ENCODE peak calls at places on chromosomes 12 and 14, in five cellular contexts. O is activated CD4-positive, alpha-beta T cell treated with anti-CD3 and anti-CD28 coated beads for 1 hour; H is fibroblast of villous mesenchyme; K is naive B cell; L is left lung. W is an unnamed sample.

GRCh38 chr12:59654061-59654460 is 58.2 kb downstream of the SLC16A7 start:
- DNase-seq in L (no peak), K (no peak), H (no peak), O (no peak), W (no peak)

GRCh38 chr12:42588981-42589464 is 523 bp downstream of the PRICKLE1 start:
- DNase-seq in L (peak; percentile 34), O (no peak), K (peak; percentile 20), H (no peak), W (no peak)

GRCh38 chr14:58919262-58919661 is 269.2 kb upstream of the DAAM1 start:
- DNase-seq in K (no peak), H (peak; percentile 75), O (no peak), L (no peak), W (no peak)

GRCh38 chr12:45517360-45517759 is 212.1 kb upstream of the ARID2 start:
- DNase-seq in L (no peak), H (no peak), O (no peak), K (no peak), W (no peak)

GRCh38 chr14:68608235-68608962 is 184.5 kb downstream of the ZFP36L1 start:
- DNase-seq in H (no peak), K (no peak), L (peak; percentile 74), O (no peak), W (no peak)

GRCh38 chr14:23352506-23353432 is at the start of gene SLC22A17:
- DNase-seq in H (peak; percentile 91), L (peak; percentile 76), O (peak; percentile 45), K (peak; percentile 36), W (peak; percentile 59)

GRCh38 chr12:53495903-53496751 is 3.1 kb downstream of the MAP3K12 start:
- DNase-seq in H (peak; percentile 93), K (no peak), L (peak; percentile 72), O (no peak), W (no peak)

GRCh38 chr14:23137221-23138172 is 18.4 kb upstream of the CEBPE start:
- DNase-seq in L (no peak), O (no peak), H (no peak), K (no peak), W (no peak)

GRCh38 chr12:39892146-39892545 is 213.7 kb downstream of the SLC2A13 start:
- DNase-seq in O (no peak), L (no peak), K (no peak), H (no peak), W (no peak)

GRCh38 chr12:60977966-60978365 is 1282.2 kb upstream of the USP15 start:
- DNase-seq in L (no peak), K (no peak), H (no peak), O (no peak), W (no peak)

GRCh38 chr12:44428825-44429224 is 447.3 kb downstream of the NELL2 start:
- DNase-seq in O (no peak), H (no peak), L (no peak), K (no peak), W (no peak)

W was measured in central memory CD4-positive, alpha-beta T cell.